ENCODE peak calls at places on chromosomes 5 and 9, in nine cellular contexts. M, W, Z, F, L, R, J, U and Y are unnamed samples.
A peak's percentile ranks its signal among the peaks of the same experiment; 100 is the strongest.

GRCh38 chr5:92560698-92561361 is 1020.2 kb downstream of the NR2F1-AS1 start:
- DNase-seq in R (no peak), L (no peak), M (no peak), U (no peak), W (no peak), J (peak; percentile 33), F (no peak), Z (no peak), Y (no peak)

GRCh38 chr5:65120371-65120967 is 351.7 kb downstream of the CWC27 start:
- DNase-seq in Z (no peak), U (no peak), R (no peak), L (no peak), J (peak; percentile 85), W (no peak), M (no peak), F (no peak), Y (no peak)

GRCh38 chr5:16774806-16775205 is 158.0 kb upstream of the RETREG1 start:
- DNase-seq in F (no peak), J (no peak), R (no peak), L (no peak), U (no peak), Z (no peak), M (no peak), W (no peak), Y (no peak)

GRCh38 chr9:33111621-33112020 is 35.1 kb upstream of the SMU1 start:
- DNase-seq in L (no peak), U (no peak), M (no peak), W (no peak), J (no peak), Z (no peak), R (no peak), F (no peak), Y (no peak)

GRCh38 chr9:124551472-124552339 is 44.5 kb upstream of the NR5A1 start:
- DNase-seq in W (no peak), Z (peak; percentile 10), F (peak; percentile 33), J (no peak), M (no peak), U (peak; percentile 66), L (peak; percentile 79), R (peak; percentile 34), Y (no peak)

GRCh38 chr5:95080026-95080425 is 204.9 kb downstream of the MCTP1 start:
- DNase-seq in L (no peak), W (no peak), J (no peak), R (no peak), M (no peak), U (no peak), Z (no peak), F (no peak), Y (no peak)

GRCh38 chr9:127667127-127667844 is 39.5 kb upstream of the CFAP157 start:
- DNase-seq in W (no peak), M (no peak), R (no peak), Z (no peak), F (no peak), J (no peak), L (no peak), U (no peak), Y (no peak)

GRCh38 chr5:60533789-60534188 is 166.2 kb downstream of the DEPDC1B start:
- DNase-seq in R (no peak), Z (no peak), M (no peak), J (no peak), F (peak; percentile 23), W (no peak), L (no peak), U (no peak), Y (no peak)

GRCh38 chr5:149264432-149265069 is 7.1 kb upstream of the AFAP1L1 start:
- DNase-seq in R (no peak), M (no peak), Z (no peak), U (peak; percentile 22), J (no peak), W (peak; percentile 70), F (peak; percentile 72), L (peak; percentile 67), Y (peak; percentile 52)

GRCh38 chr5:168047669-168048111 is 243.8 kb upstream of the WWC1 start:
- DNase-seq in L (peak; percentile 44), M (no peak), W (no peak), Z (no peak), F (no peak), U (peak; percentile 54), R (no peak), J (no peak), Y (no peak)

GRCh38 chr5:139177809-139178581 is 20.2 kb downstream of the SIL1 start:
- DNase-seq in Z (no peak), W (no peak), M (no peak), U (peak; percentile 49), R (no peak), J (peak; percentile 38), F (peak; percentile 34), L (no peak), Y (no peak)

GRCh38 chr5:125719681-125720676 is 703.2 kb upstream of the GRAMD2B start:
- DNase-seq in Z (no peak), M (no peak), W (no peak), F (no peak), L (peak; percentile 80), J (peak; percentile 91), U (no peak), R (no peak), Y (no peak)

GRCh38 chr5:94524841-94525697 is 93.3 kb downstream of the KIAA0825 start:
- DNase-seq in M (no peak), R (no peak), W (no peak), J (no peak), L (peak; percentile 60), F (peak; percentile 70), Z (no peak), U (peak; percentile 46), Y (no peak)

GRCh38 chr9:32378993-32379729 is 5.3 kb upstream of the ACO1 start:
- DNase-seq in L (peak; percentile 80), U (peak; percentile 69), W (no peak), R (peak; percentile 44), J (peak; percentile 78), Z (no peak), M (peak; percentile 51), F (peak; percentile 85), Y (peak; percentile 32)

GRCh38 chr9:89777544-89777943 is 172.7 kb downstream of the GADD45G start:
- DNase-seq in J (no peak), M (no peak), F (no peak), R (no peak), Z (no peak), W (no peak), U (no peak), L (no peak), Y (no peak)

GRCh38 chr5:9686211-9686610 is 56.1 kb upstream of the TAS2R1 start:
- DNase-seq in L (no peak), M (no peak), J (no peak), W (no peak), R (no peak), U (no peak), Z (no peak), F (no peak), Y (no peak)